ENCODE peak calls at places on chromosomes 12 and 14, in nine cellular contexts. H, L, M, G, X, P, A, W and F are unnamed samples. For H3K27me3 and H3K4me1, the result is how much of the 10 kb centered on the place peaks cover.

GRCh38 chr12:56387152-56387551 is 24.5 kb upstream of the APOF start:
- DNase-seq in H (no peak), L (no peak), M (no peak), G (no peak), X (peak), P (peak), A (no peak), W (peak), F (no peak)

GRCh38 chr14:22847661-22848341 is 11.4 kb downstream of the MMP14 start:
- DNase-seq in H (peak), L (no peak), M (peak), G (peak), X (no peak), P (peak), A (no peak), W (peak), F (no peak)

GRCh38 chr14:37491076-37491475 is 104.0 kb downstream of the FOXA1 start:
- DNase-seq in H (no peak), L (no peak), M (no peak), G (no peak), X (no peak), P (no peak), A (no peak), W (no peak), F (no peak)

GRCh38 chr12:68326720-68327119 is 5.4 kb downstream of the MDM1 start:
- DNase-seq in H (no peak), L (no peak), M (no peak), G (no peak), X (no peak), P (no peak), A (no peak), W (no peak), F (no peak)

GRCh38 chr14:105532735-105533141 is 6.4 kb downstream of the TMEM121 start:
- DNase-seq in H (peak), L (no peak), M (peak), G (no peak), X (peak), P (peak), A (no peak), W (peak), F (no peak)

GRCh38 chr14:65972346-65972745 is 513.8 kb upstream of the CCDC196 start:
- DNase-seq in H (no peak), L (no peak), M (no peak), G (no peak), X (no peak), P (no peak), A (no peak), W (no peak), F (no peak)

GRCh38 chr14:22535126-22535525 is 53.9 kb downstream of the DAD1 start:
- DNase-seq in H (no peak), L (no peak), M (no peak), G (no peak), X (no peak), P (no peak), A (no peak), W (no peak), F (no peak)

GRCh38 chr14:99541211-99541610 is 60.0 kb downstream of the CCNK start:
- DNase-seq in H (no peak), L (no peak), M (no peak), G (no peak), X (no peak), P (no peak), A (no peak), W (no peak), F (no peak)

GRCh38 chr12:23895792-23896218 is 53.7 kb downstream of the SOX5 start:
- DNase-seq in H (no peak), L (no peak), M (no peak), G (no peak), X (no peak), P (peak), A (no peak), W (peak), F (no peak)

GRCh38 chr14:32808574-32809098 is 130.0 kb upstream of the NPAS3 start:
- DNase-seq in H (no peak), L (no peak), M (no peak), G (no peak), X (no peak), P (no peak), A (no peak), W (no peak), F (no peak)

GRCh38 chr14:64569108-64570045 is 19.6 kb downstream of the PPP1R36 start:
- DNase-seq in H (peak), L (peak), M (peak), G (peak), X (no peak), P (no peak), A (peak), W (peak), F (no peak)

GRCh38 chr12:80260269-80260668 is 160.9 kb downstream of the OTOGL start:
- DNase-seq in H (no peak), L (no peak), M (no peak), G (no peak), X (no peak), P (no peak), A (no peak), W (no peak), F (no peak)

DNA sequence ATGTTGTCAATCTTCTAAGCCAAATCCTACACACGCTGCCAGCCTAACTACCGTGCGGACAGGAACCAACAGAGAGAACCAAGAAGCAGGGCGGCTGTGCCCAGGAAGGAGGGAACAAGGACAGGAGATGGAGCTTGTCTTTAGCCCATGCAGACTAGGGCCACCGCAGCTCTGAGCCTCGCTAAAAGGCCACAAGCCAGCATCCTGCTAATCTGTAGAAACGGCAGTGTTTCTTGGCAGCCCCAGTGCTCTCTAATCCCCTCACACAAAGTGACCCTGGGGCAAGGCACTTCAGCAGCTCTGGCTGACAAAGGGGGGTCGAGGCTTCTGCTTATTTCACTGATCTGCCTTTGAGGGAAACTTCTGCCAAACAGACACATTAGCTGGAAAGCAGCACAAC is 12.7 kb downstream of the COL2A1 start:
- DNase-seq in H (peak), L (no peak), M (peak), G (no peak), X (no peak), P (no peak), A (no peak), W (no peak), F (no peak)
- H3K27me3 ChIP-seq in H (under half), L (under half), M (under half), G (under half), X (half or more), P (under half), A (under half), W (under half), F (under half)

GRCh38 chr14:56144176-56144575 is 26.0 kb downstream of the PELI2 start:
- DNase-seq in H (no peak), L (no peak), M (no peak), G (no peak), X (no peak), P (no peak), A (no peak), W (no peak), F (no peak)

GRCh38 chr14:56145965-56146364 is 27.8 kb downstream of the PELI2 start:
- DNase-seq in H (no peak), L (no peak), M (no peak), G (peak), X (no peak), P (no peak), A (no peak), W (no peak), F (no peak)

GRCh38 chr14:56138987-56139386 is 20.8 kb downstream of the PELI2 start:
- DNase-seq in H (no peak), L (no peak), M (no peak), G (no peak), X (no peak), P (no peak), A (no peak), W (peak), F (no peak)

GRCh38 chr14:56145181-56145580 is 27.0 kb downstream of the PELI2 start:
- DNase-seq in H (no peak), L (no peak), M (no peak), G (no peak), X (no peak), P (no peak), A (no peak), W (no peak), F (no peak)

DNA sequence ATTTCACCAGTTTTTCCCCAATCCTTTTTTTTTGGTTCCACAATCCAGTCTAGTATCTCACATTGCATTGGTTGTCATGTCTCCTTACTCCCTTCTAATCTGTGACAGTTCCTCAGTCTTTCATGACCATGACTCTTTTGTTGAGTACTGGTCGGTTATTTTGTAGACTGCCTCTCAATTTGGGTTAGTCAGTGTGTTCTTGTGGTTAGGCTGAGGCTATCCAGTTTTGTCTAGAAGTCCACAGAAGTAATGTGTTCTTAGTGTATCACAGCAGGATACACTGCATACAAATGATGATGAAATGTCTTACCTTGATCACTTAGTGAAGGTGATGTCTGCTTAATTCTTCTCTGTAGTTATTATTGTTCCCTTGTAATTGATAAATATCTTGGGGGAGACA is 24.8 kb downstream of the PELI2 start:
- DNase-seq in H (no peak), L (no peak), M (no peak), G (no peak), X (no peak), P (no peak), A (no peak), W (no peak), F (no peak)
- H3K4me1 ChIP-seq in H (under half), L (under half), M (under half), G (under half), X (under half), P (under half), A (under half), W (under half), F (under half)

DNA sequence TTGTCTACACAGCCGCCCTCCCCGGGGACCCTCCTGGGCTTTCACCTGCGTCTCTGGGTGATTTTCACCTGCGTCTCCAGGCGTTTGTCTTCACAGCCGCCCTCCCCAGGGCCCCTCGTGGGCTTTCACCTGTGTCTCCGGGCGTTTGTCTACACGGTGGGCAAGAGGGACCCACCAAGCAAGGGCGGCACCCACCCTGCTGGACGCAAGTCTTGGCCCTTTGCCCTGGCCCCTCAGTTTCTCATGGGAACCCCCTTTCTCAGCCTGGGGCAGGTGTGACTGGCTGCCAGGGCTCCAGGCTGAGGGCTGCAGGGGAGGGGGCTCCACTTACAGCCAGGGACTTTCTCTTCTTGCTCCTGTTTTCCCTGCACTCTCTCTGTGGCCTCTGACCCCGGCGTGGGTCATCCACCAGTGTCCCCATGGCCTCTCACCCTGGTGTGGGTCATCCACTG is 68.6 kb upstream of the GALNT9 start:
- DNase-seq in H (no peak), L (no peak), M (peak), G (no peak), X (no peak), P (no peak), A (no peak), W (no peak), F (no peak)
- H3K27me3 ChIP-seq in H (under half), L (under half), M (half or more), G (under half), X (half or more), P (under half), A (half or more), W (under half), F (under half)

DNA sequence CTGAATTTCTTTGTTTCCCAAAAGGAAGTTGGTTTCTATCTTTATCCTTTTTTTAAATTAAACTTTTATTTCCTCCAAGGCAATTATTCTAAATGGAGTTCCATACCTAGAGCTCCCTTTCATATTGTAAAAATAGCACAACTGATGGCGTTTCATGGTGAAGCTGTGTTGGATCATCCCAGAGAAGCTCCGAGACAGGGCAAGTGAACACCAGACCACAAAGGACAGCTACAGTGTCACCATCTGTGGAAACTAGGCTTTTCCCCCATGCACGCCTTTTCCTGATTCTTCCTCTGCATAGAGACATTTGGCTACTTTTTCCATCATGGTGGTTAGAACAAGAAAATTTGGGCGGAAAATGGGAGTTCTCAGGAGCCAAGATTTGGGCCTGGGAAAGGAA is 12.7 kb downstream of the TPCN1 start:
- DNase-seq in H (no peak), L (no peak), M (no peak), G (no peak), X (no peak), P (no peak), A (no peak), W (no peak), F (no peak)
- H3K4me1 ChIP-seq in H (under half), L (under half), M (under half), G (under half), X (half or more), P (under half), A (half or more), W (under half), F (half or more)

DNA sequence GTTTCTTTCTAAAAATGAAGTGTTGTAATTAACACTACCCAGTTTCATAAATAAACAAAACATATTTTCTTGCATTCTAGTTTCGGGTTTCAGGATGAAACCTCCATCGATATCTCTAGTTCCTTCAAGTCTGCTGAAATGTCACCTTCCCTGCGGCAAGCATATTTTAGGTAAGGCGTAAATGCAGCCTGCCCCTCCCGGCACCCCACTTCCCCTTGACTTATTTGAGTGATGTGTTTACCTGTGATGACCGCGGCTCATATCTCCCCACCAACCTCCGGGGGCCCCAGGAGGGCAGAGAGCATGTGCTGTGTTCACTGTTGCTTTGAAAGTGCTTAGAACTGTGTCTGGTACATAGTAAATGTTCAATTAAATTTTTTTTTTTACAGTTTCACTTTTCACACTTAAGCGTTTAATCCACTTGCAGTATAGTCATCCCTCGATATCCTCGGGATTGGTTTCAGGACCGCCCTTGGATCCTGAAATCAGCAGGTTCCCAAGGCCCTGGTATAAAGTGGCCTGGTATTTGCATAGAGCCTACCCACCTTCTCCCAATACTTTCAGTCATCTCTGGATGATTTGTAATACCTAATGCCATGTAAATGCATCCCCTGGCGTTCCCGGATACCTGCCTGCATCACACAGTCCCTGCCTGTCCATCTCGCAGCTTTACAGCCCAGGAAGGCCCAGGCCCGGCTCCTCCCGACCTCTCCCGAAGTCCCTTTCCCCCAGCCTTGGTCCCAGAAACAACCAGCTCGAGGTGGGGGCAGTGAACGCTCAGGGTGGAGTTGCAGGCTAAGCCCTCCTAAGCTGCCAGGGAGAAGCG is 40.2 kb upstream of the FBRSL1 start:
- DNase-seq in H (no peak), L (no peak), M (no peak), G (no peak), X (no peak), P (no peak), A (no peak), W (no peak), F (peak)
- H3K27me3 ChIP-seq in H (under half), L (under half), M (half or more), G (under half), X (under half), P (under half), A (half or more), W (half or more), F (under half)

GRCh38 chr14:92505826-92506225 is 7.8 kb upstream of the RIN3 start:
- DNase-seq in H (no peak), L (no peak), M (no peak), G (no peak), X (no peak), P (no peak), A (no peak), W (no peak), F (no peak)

GRCh38 chr14:92503756-92504491 is 9.7 kb upstream of the RIN3 start:
- DNase-seq in H (no peak), L (peak), M (peak), G (peak), X (no peak), P (no peak), A (no peak), W (no peak), F (no peak)

GRCh38 chr14:92510972-92511371 is 2.6 kb upstream of the RIN3 start:
- DNase-seq in H (no peak), L (no peak), M (no peak), G (no peak), X (peak), P (peak), A (no peak), W (peak), F (no peak)

GRCh38 chr14:92506230-92506629 is 7.4 kb upstream of the RIN3 start:
- DNase-seq in H (no peak), L (no peak), M (no peak), G (no peak), X (no peak), P (no peak), A (no peak), W (no peak), F (no peak)

GRCh38 chr14:92507174-92507768 is 6.3 kb upstream of the RIN3 start:
- DNase-seq in H (no peak), L (no peak), M (no peak), G (peak), X (no peak), P (no peak), A (no peak), W (no peak), F (no peak)
- H3K4me1 ChIP-seq in H (under half), L (under half), M (under half), G (under half), X (under half), P (under half), A (under half), W (under half), F (under half)